ENCODE peak calls at places on chromosomes 6 and 20, in eight cellular contexts. Y is cardiac fibroblast; E is activated T-helper 2 cell treated with anti-CD3 and anti-CD28 coated beads, Interferon-gamma antibody, Interleukin-2, Interleukin-4, amounts not matched to agents 10 μg/mL and 5 μg/mL and 100 μg/mL, durations not matched to agents 14 hours and 24 hours and 36 hours; O is HepG2; I is activated CD4-positive, alpha-beta T cell treated with anti-CD3 and anti-CD28 coated beads, Interleukin-2, amount 10 ng/mL, durations not matched to agents 7 days and 5 days; A is stimulated activated CD4-positive, alpha-beta T cell treated with anti-CD3 and anti-CD28 coated beads, TNF-alpha, amount 100 ng/mL, for 48 hours; K is NCI-H2081; D is mesendoderm. R is an unnamed sample.

GRCh38 chr20:24695529-24696225 is 226.2 kb downstream of the SYNDIG1 start:
- DNase-seq in O (no peak), Y (no peak), E (no peak), I (no peak), K (no peak), A (no peak), D (no peak), R (no peak)

GRCh38 chr20:57317789-57318371 is 11.7 kb upstream of the SPO11 start:
- DNase-seq in E (no peak), O (no peak), A (no peak), D (no peak), I (no peak), Y (no peak), K (no peak), R (no peak)

GRCh38 chr6:129683606-129684322 is 26.2 kb downstream of the ARHGAP18 start:
- DNase-seq in Y (peak; percentile 99), D (peak; percentile 81), A (no peak), E (peak; percentile 64), O (peak; percentile 96), I (peak; percentile 69), K (no peak), R (no peak)

GRCh38 chr6:113103618-113104390 is 753.3 kb upstream of the MARCKS start:
- DNase-seq in A (no peak), K (no peak), Y (peak; percentile 58), E (no peak), O (no peak), I (no peak), D (no peak), R (no peak)

GRCh38 chr6:24537771-24538385 is 43.1 kb downstream of the ALDH5A1 start:
- DNase-seq in I (no peak), O (no peak), Y (no peak), E (no peak), A (no peak), D (no peak), K (no peak), R (no peak)

GRCh38 chr6:63856271-63856670 is 220.7 kb downstream of the PHF3 start:
- DNase-seq in A (no peak), K (no peak), D (no peak), I (no peak), Y (peak; percentile 6), O (no peak), E (no peak), R (no peak)

GRCh38 chr6:25366785-25367657 is 87.8 kb downstream of the CARMIL1 start:
- DNase-seq in K (no peak), Y (no peak), A (no peak), I (peak; percentile 73), E (peak; percentile 18), O (no peak), D (no peak), R (no peak)

GRCh38 chr20:57514273-57514751 is 10.6 kb downstream of the CTCFL start:
- DNase-seq in K (peak; percentile 50), O (peak; percentile 73), I (peak; percentile 49), E (no peak), Y (peak; percentile 85), A (no peak), D (peak; percentile 82), R (peak; percentile 50)

GRCh38 chr6:155190667-155191066 is 73.1 kb upstream of the CLDN20 start:
- DNase-seq in K (no peak), E (no peak), O (no peak), I (no peak), D (no peak), Y (no peak), A (no peak), R (no peak)

GRCh38 chr6:168530653-168531071 is 89.7 kb downstream of the SMOC2 start:
- DNase-seq in D (no peak), K (no peak), Y (no peak), A (no peak), I (no peak), E (no peak), O (no peak), R (no peak)

GRCh38 chr6:15329154-15329781 is 83.4 kb downstream of the JARID2 start:
- DNase-seq in E (no peak), D (peak; percentile 55), O (no peak), K (no peak), Y (peak; percentile 87), A (no peak), I (no peak), R (no peak)

GRCh38 chr6:158408552-158409130 is 96.4 kb downstream of the TULP4 start:
- DNase-seq in K (no peak), D (no peak), I (no peak), A (no peak), Y (peak; percentile 93), O (no peak), E (no peak), R (peak; percentile 47)

GRCh38 chr6:30981942-30982772 is 1.4 kb upstream of the MUC21 start:
- DNase-seq in I (no peak), O (peak; percentile 37), K (no peak), D (peak; percentile 87), A (no peak), Y (peak; percentile 75), E (no peak), R (no peak)

GRCh38 chr6:43736844-43737243 is 33.2 kb upstream of the VEGFA start:
- DNase-seq in K (no peak), A (no peak), I (no peak), Y (no peak), D (no peak), O (no peak), E (no peak), R (no peak)

GRCh38 chr6:37516076-37516919 is 16.6 kb upstream of the CCDC167 start:
- DNase-seq in O (peak; percentile 39), I (peak; percentile 94), E (peak; percentile 79), A (peak; percentile 72), D (no peak), K (peak; percentile 87), Y (no peak), R (peak; percentile 60)

R was measured in substantia nigra.